ENCODE peak calls at places on chromosomes 4 and X, in five cellular contexts. S is gastrocnemius medialis, B is transverse colon, H is HCT116, N is lung. K is an unnamed sample. For H3K4me1, the result is how much of the 10 kb centered on the place peaks cover.

GRCh38 chrX:34563809-34564208 is 93.3 kb downstream of the TMEM47 start:
- DNase-seq in S (no peak), B (no peak), H (no peak), N (no peak), K (no peak)

GRCh38 chr4:30714408-30715031 is 5.6 kb upstream of the PCDH7 start:
- DNase-seq in S (no peak), B (peak), H (peak), N (no peak), K (no peak)

GRCh38 chrX:56995271-56995994 is at the start of gene SPIN3:
- DNase-seq in S (peak), B (peak), H (peak), N (peak), K (peak)

GRCh38 chrX:139842326-139843175 is 90.3 kb downstream of the ATP11C start:
- DNase-seq in S (no peak), B (no peak), H (no peak), N (no peak), K (no peak)

GRCh38 chr4:155047755-155048154 is 160.7 kb upstream of the NPY2R start:
- DNase-seq in S (no peak), B (no peak), H (no peak), N (no peak), K (no peak)

GRCh38 chr4:152927737-152928136 is 8.4 kb upstream of the FHDC1 start:
- DNase-seq in S (no peak), B (no peak), H (no peak), N (no peak), K (no peak)

GRCh38 chr4:3419836-3420605 is 21.7 kb upstream of the HGFAC start:
- DNase-seq in S (no peak), B (no peak), H (no peak), N (no peak), K (peak)

GRCh38 chrX:28312965-28313364 is 274.3 kb upstream of the IL1RAPL1 start:
- DNase-seq in S (no peak), B (no peak), H (no peak), N (no peak), K (no peak)

GRCh38 chrX:25968920-25969319 is 169.2 kb upstream of the MAGEB18 start:
- DNase-seq in S (no peak), B (no peak), H (no peak), N (no peak), K (no peak)

GRCh38 chr4:104975617-104976016 is 171.1 kb upstream of the TET2 start:
- DNase-seq in S (no peak), B (no peak), H (no peak), N (no peak), K (no peak)

GRCh38 chr4:35538807-35539206 is 705.5 kb downstream of the ARAP2 start:
- DNase-seq in S (no peak), B (no peak), H (peak), N (no peak), K (no peak)

GRCh38 chr4:97123573-97123972 is 1019.7 kb downstream of the STPG2 start:
- DNase-seq in S (no peak), B (no peak), H (no peak), N (no peak), K (no peak)

GRCh38 chrX:39821011-39821708 is 276.6 kb downstream of the BCOR start:
- DNase-seq in S (no peak), B (no peak), H (no peak), N (no peak), K (no peak)

GRCh38 chr4:178275671-178276360 is 833.6 kb upstream of the AGA start:
- DNase-seq in S (no peak), B (no peak), H (no peak), N (no peak), K (no peak)

GRCh38 chrX:38636949-38637819 is 75.8 kb downstream of the TSPAN7 start:
- DNase-seq in S (no peak), B (no peak), H (no peak), N (no peak), K (no peak)

DNA sequence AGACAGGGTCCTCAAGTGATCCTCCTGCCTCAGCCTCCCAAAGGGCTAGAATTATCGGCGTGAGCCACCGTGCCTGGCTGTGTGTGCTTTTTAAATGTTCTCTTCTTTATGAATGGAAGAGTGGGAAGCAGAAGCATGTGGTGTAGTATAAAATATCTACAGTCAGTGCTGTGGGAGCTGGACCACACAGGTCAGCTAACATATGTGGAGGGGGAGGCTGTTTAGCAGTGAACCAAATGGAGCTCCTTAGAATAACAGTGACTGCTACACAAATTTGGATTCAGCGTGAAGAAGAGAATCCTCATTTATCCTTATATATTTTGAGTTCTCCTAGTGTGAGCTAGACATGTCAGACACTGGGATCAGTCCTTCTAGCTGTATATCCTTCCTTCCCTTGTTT is 3.2 kb downstream of the SNX25 start:
- DNase-seq in S (no peak), B (no peak), H (no peak), N (no peak), K (no peak)
- H3K4me1 ChIP-seq in S (under half), B (under half), H (under half), N (under half), K (under half)

GRCh38 chrX:41408576-41408975 is 38.6 kb upstream of the NYX start:
- DNase-seq in S (no peak), B (no peak), H (no peak), N (no peak), K (no peak)

GRCh38 chrX:41409006-41409405 is 38.1 kb upstream of the NYX start:
- DNase-seq in S (no peak), B (no peak), H (no peak), N (no peak), K (no peak)

GRCh38 chrX:41407816-41408215 is 39.3 kb upstream of the NYX start:
- DNase-seq in S (no peak), B (no peak), H (no peak), N (no peak), K (no peak)

DNA sequence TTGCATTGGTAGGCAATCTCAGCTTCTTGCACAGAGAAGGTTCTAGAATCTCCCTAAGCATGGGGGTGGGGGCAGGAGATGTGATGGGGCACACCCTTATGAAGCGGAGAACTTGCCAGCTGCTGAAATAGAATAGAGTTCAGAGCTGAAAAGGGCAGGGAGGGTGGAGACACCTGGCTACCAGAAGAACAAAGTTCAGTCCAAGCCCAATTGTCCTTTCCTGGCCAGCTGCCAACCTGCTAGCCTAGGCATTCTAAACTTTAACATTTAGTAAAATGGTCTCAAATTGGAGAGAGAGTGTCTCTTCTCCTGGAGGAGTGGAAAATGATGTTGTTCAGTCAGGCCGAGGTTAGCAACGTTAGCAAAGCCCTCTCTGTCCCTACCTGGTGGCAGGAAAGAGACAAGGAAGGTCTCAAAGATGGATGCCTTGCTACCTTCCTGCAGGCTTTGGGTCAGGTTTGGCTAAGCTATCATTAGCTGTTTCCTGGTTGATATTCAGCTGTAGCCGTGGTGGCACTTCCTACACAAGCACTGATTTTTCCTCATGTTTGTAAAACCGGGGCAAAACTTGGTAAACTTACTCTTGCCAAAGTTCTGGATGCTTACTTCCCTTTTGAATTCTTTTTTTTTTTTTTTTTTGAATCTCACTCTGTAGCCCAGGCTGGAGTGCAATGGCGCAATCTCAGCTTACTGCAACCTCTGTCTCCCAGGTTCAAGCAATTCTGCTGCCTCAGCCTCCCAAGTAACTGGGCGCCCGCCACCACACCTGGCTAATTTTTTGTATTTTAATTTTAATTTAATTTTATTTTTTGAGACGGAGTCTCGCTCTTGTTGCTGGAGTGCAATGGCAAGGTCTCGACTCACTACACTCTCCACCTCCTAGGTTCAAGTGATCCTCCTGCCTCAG is 34.6 kb upstream of the NYX start:
- DNase-seq in S (no peak), B (peak), H (no peak), N (no peak), K (no peak)
- TF ChIP-seq CTCF in S (no peak), B (peak), H (no peak), N (no peak), K (no peak)

GRCh38 chr4:168637872-168638756 is 141.3 kb downstream of the PALLD start:
- DNase-seq in S (no peak), B (no peak), H (no peak), N (no peak), K (no peak)

GRCh38 chr4:168633474-168633873 is 136.6 kb downstream of the PALLD start:
- DNase-seq in S (no peak), B (no peak), H (no peak), N (no peak), K (no peak)

GRCh38 chr4:168634276-168634802 is 137.5 kb downstream of the PALLD start:
- DNase-seq in S (no peak), B (no peak), H (no peak), N (no peak), K (no peak)

GRCh38 chr4:168636040-168636439 is 139.2 kb downstream of the PALLD start:
- DNase-seq in S (no peak), B (no peak), H (no peak), N (no peak), K (no peak)

GRCh38 chr4:168636506-168637176 is 139.8 kb downstream of the PALLD start:
- DNase-seq in S (no peak), B (no peak), H (no peak), N (no peak), K (no peak)
- H3K4me1 ChIP-seq in S (half or more), B (under half), H (half or more), N (under half), K (half or more)

GRCh38 chr4:38184404-38184803 is 224.2 kb downstream of the PTTG2 start:
- DNase-seq in S (no peak), B (no peak), H (no peak), N (no peak), K (no peak)
- TF ChIP-seq CTCF in S (no peak), B (no peak), H (peak), N (no peak), K (no peak)

GRCh38 chrX:41097326-41097725 is 12.1 kb downstream of the USP9X start:
- DNase-seq in S (no peak), B (no peak), H (no peak), N (no peak), K (no peak)

GRCh38 chrX:41090568-41091238 is 5.5 kb downstream of the USP9X start:
- DNase-seq in S (no peak), B (no peak), H (no peak), N (no peak), K (no peak)

GRCh38 chrX:41095962-41096955 is 11.0 kb downstream of the USP9X start:
- DNase-seq in S (no peak), B (no peak), H (no peak), N (no peak), K (no peak)

GRCh38 chrX:41095174-41095573 is 9.9 kb downstream of the USP9X start:
- DNase-seq in S (no peak), B (no peak), H (no peak), N (no peak), K (no peak)

DNA sequence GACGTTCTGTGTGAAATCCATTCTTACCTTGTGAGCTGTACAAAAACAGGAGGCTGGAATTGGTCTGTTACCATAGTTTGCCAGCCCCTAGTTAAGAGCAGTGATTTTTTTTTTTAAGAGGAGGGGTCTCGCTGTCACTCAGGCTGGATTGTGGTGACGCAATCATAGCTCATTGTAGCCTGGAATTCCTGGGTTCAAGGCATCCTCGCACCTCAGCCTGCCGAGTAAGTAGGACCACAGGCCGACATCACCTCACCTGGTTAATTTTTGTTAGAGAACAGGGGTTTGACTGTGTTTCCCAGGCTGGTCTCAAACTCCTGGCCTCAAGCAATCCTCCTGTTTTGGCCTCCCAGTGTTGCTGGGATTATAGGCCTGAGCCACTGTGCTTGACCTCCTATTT is 7.5 kb downstream of the USP9X start:
- DNase-seq in S (no peak), B (no peak), H (no peak), N (no peak), K (no peak)
- H3K4me1 ChIP-seq in S (half or more), B (under half), H (under half), N (under half), K (half or more)

DNA sequence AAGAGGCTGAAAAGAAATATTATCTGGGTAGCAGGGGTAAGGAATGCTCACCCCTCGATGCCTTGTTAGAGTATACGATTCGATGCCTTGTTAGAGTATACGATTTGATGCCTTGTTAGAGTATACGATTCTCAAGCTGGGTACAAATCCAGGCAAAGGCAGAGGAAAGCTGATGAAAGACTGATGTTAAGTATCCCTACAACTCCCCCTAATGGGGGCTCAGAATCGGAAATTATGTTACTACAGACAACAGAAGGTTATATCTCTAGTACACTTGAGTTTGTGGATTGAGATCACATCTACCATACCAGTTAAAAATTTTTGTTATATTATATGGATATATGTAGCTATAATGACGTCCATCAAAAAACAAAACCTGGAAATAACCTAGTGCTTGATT is 4.8 kb downstream of the LRRC66 start:
- DNase-seq in S (no peak), B (no peak), H (no peak), N (no peak), K (no peak)
- TF ChIP-seq CTCF in S (no peak), B (no peak), H (peak), N (no peak), K (no peak)

GRCh38 chr4:77010841-77011354 is 61.3 kb downstream of the SEPTIN11 start:
- DNase-seq in S (no peak), B (no peak), H (no peak), N (no peak), K (no peak)
- H3K4me1 ChIP-seq in S (under half), B (under half), H (under half), N (under half), K (under half)